ENCODE peak calls at places on chromosomes 5 and 9, in eight cellular contexts. C, E, N, T, S, M, Z and A are unnamed samples.

GRCh38 chr5:178941361-178941760 is 363 bp downstream of the ZNF454 start:
- DNase-seq in M (no peak), S (no peak), T (no peak), E (no peak), N (no peak), C (no peak), Z (no peak), A (no peak)

GRCh38 chr5:123776761-123777160 is 264.8 kb downstream of the CSNK1G3 start:
- DNase-seq in E (no peak), T (no peak), C (no peak), M (no peak), Z (no peak), S (no peak), N (peak; percentile 74), A (no peak)

GRCh38 chr9:113468716-113469448 is 5.4 kb downstream of the RGS3 start:
- DNase-seq in M (no peak), N (peak; percentile 44), C (no peak), T (no peak), S (no peak), E (no peak), Z (no peak), A (no peak)

GRCh38 chr5:2752059-2752874 is 790 bp upstream of the IRX2 start:
- DNase-seq in C (no peak), S (no peak), N (peak; percentile 54), M (no peak), Z (no peak), E (no peak), T (no peak), A (no peak)

GRCh38 chr9:98917691-98918487 is 25.8 kb upstream of the COL15A1 start:
- DNase-seq in N (peak; percentile 27), M (no peak), Z (no peak), E (no peak), S (no peak), C (no peak), T (no peak), A (no peak)

GRCh38 chr9:8895498-8896224 is 1096.1 kb upstream of the DMAC1 start:
- DNase-seq in S (no peak), Z (no peak), M (no peak), C (no peak), T (no peak), E (no peak), N (no peak), A (peak; percentile 23)

GRCh38 chr5:43648499-43649124 is 45.6 kb downstream of the NNT start:
- DNase-seq in Z (no peak), N (no peak), C (no peak), T (no peak), E (no peak), M (no peak), S (no peak), A (no peak)

GRCh38 chr5:179239256-179240135 is 105.8 kb downstream of the ADAMTS2 start:
- DNase-seq in N (peak; percentile 32), Z (no peak), S (no peak), E (peak; percentile 41), C (no peak), T (no peak), M (no peak), A (no peak)

GRCh38 chr5:73638344-73639095 is 12.5 kb downstream of the ARHGEF28 start:
- DNase-seq in T (no peak), M (no peak), Z (no peak), E (no peak), S (no peak), C (no peak), N (no peak), A (no peak)

GRCh38 chr5:32059779-32060178 is 114.3 kb downstream of the GOLPH3 start:
- DNase-seq in S (no peak), C (no peak), T (no peak), N (no peak), Z (no peak), E (no peak), M (no peak), A (no peak)

GRCh38 chr5:9046756-9047481 is 499.0 kb downstream of the SEMA5A start:
- DNase-seq in M (no peak), S (no peak), Z (no peak), C (no peak), N (peak; percentile 67), E (no peak), T (no peak), A (no peak)

GRCh38 chr5:148290271-148291195 is 21.7 kb upstream of the SPINK7 start:
- DNase-seq in S (no peak), T (no peak), E (no peak), C (no peak), Z (no peak), N (no peak), M (peak; percentile 4), A (no peak)